ENCODE peak calls at places on chromosomes 11 and 22, in five cellular contexts. D is HCT116, B is H1, N is transverse colon, H is GM23338. C is an unnamed sample.

GRCh38 chr11:117814204-117814765 is 10.3 kb downstream of the FXYD2 start:
- DNase-seq in D (no peak), B (no peak), N (no peak), H (no peak), C (no peak)

GRCh38 chr11:14358729-14359439 is at the start of gene RRAS2:
- DNase-seq in D (peak), B (no peak), N (peak), H (peak), C (no peak)

GRCh38 chr11:114132944-114133394 is 73.5 kb downstream of the ZBTB16 start:
- DNase-seq in D (no peak), B (no peak), N (no peak), H (no peak), C (no peak)

GRCh38 chr11:101436511-101437142 is 147.2 kb downstream of the TRPC6 start:
- DNase-seq in D (peak), B (no peak), N (peak), H (peak), C (no peak)

GRCh38 chr11:61516675-61517516 is 8.3 kb downstream of the LRRC10B start:
- DNase-seq in D (no peak), B (no peak), N (no peak), H (peak), C (no peak)

GRCh38 chr22:36293606-36294292 is 40.8 kb downstream of the APOL1 start:
- DNase-seq in D (no peak), B (no peak), N (no peak), H (no peak), C (no peak)

GRCh38 chr11:5737091-5737490 is 843 bp downstream of the OR56B1 start:
- DNase-seq in D (no peak), B (no peak), N (no peak), H (no peak), C (no peak)

GRCh38 chr11:83836883-83837654 is 550.9 kb upstream of the CCDC90B start:
- DNase-seq in D (peak), B (peak), N (peak), H (peak), C (peak)

GRCh38 chr22:42946551-42947198 is 68.3 kb downstream of the PACSIN2 start:
- DNase-seq in D (no peak), B (no peak), N (no peak), H (no peak), C (peak)

GRCh38 chr11:44708523-44709280 is 18.1 kb upstream of the TSPAN18 start:
- DNase-seq in D (no peak), B (no peak), N (no peak), H (no peak), C (no peak)

GRCh38 chr11:45266693-45267451 is 19.3 kb downstream of the SYT13 start:
- DNase-seq in D (no peak), B (no peak), N (peak), H (peak), C (no peak)

GRCh38 chr22:50141891-50142363 is 28.6 kb upstream of the PANX2 start:
- DNase-seq in D (no peak), B (no peak), N (no peak), H (peak), C (no peak)

GRCh38 chr22:48276933-48277867 is 1514.8 kb downstream of the TBC1D22A start:
- DNase-seq in D (no peak), B (no peak), N (peak), H (no peak), C (no peak)

GRCh38 chr11:132349806-132350733 is 979.7 kb downstream of the NTM start:
- DNase-seq in D (no peak), B (no peak), N (no peak), H (no peak), C (no peak)

GRCh38 chr11:124758355-124759267 is 3.5 kb downstream of the ESAM start:
- DNase-seq in D (peak), B (peak), N (peak), H (peak), C (peak)

GRCh38 chr11:70099578-70100282 is 21.6 kb downstream of the ANO1 start:
- DNase-seq in D (no peak), B (no peak), N (no peak), H (no peak), C (no peak)

GRCh38 chr11:111878385-111878765 is 590 bp downstream of the FDXACB1 start:
- DNase-seq in D (peak), B (no peak), N (no peak), H (peak), C (no peak)

GRCh38 chr11:104995001-104995408 is 26.6 kb upstream of the CASP4 start:
- DNase-seq in D (no peak), B (no peak), N (no peak), H (no peak), C (no peak)

GRCh38 chr22:25716637-25717036 is 25.4 kb upstream of the MYO18B start:
- DNase-seq in D (no peak), B (no peak), N (no peak), H (no peak), C (no peak)

GRCh38 chr22:48070760-48071159 is 1308.3 kb downstream of the TBC1D22A start:
- DNase-seq in D (no peak), B (no peak), N (no peak), H (peak), C (no peak)

GRCh38 chr11:79431535-79431934 is 9.3 kb downstream of the TENM4 start:
- DNase-seq in D (no peak), B (no peak), N (no peak), H (no peak), C (no peak)

GRCh38 chr11:123330471-123330870 is 99.6 kb upstream of the GRAMD1B start:
- DNase-seq in D (no peak), B (no peak), N (no peak), H (no peak), C (no peak)

GRCh38 chr11:131982154-131982553 is 611.7 kb downstream of the NTM start:
- DNase-seq in D (no peak), B (peak), N (no peak), H (peak), C (no peak)

GRCh38 chr11:62678770-62679696 is at the start of gene UBXN1:
- DNase-seq in D (peak), B (no peak), N (peak), H (peak), C (peak)

GRCh38 chr11:106271686-106272085 is 194.2 kb downstream of the AASDHPPT start:
- DNase-seq in D (no peak), B (no peak), N (no peak), H (no peak), C (no peak)

GRCh38 chr22:27911329-27911728 is 7.7 kb downstream of the PITPNB start:
- DNase-seq in D (no peak), B (no peak), N (no peak), H (no peak), C (no peak)

GRCh38 chr22:27918351-27919221 is 470 bp downstream of the PITPNB start:
- DNase-seq in D (no peak), B (no peak), N (peak), H (peak), C (peak)

GRCh38 chr22:27913162-27913741 is 5.8 kb downstream of the PITPNB start:
- DNase-seq in D (no peak), B (no peak), N (no peak), H (no peak), C (no peak)
- TF ChIP-seq POLR2AphosphoS5 in D (no peak), B (no peak), N (peak), H (no peak), C (no peak)

GRCh38 chr11:7486731-7487130 is 1.4 kb downstream of the OLFML1 start:
- DNase-seq in D (no peak), B (no peak), N (no peak), H (no peak), C (no peak)

GRCh38 chr11:7487360-7487759 is 2.1 kb downstream of the OLFML1 start:
- DNase-seq in D (no peak), B (no peak), N (no peak), H (no peak), C (no peak)

GRCh38 chr11:7485854-7486425 is 634 bp downstream of the OLFML1 start:
- DNase-seq in D (no peak), B (no peak), N (no peak), H (no peak), C (no peak)

GRCh38 chr11:7484645-7485044 is 661 bp upstream of the OLFML1 start:
- DNase-seq in D (no peak), B (no peak), N (no peak), H (peak), C (no peak)

GRCh38 chr11:7485136-7485853 is at the start of gene OLFML1:
- DNase-seq in D (no peak), B (no peak), N (no peak), H (no peak), C (no peak)
- H3K4me3 ChIP-seq in D (no peak), B (no peak), N (peak), H (no peak), C (no peak)

DNA sequence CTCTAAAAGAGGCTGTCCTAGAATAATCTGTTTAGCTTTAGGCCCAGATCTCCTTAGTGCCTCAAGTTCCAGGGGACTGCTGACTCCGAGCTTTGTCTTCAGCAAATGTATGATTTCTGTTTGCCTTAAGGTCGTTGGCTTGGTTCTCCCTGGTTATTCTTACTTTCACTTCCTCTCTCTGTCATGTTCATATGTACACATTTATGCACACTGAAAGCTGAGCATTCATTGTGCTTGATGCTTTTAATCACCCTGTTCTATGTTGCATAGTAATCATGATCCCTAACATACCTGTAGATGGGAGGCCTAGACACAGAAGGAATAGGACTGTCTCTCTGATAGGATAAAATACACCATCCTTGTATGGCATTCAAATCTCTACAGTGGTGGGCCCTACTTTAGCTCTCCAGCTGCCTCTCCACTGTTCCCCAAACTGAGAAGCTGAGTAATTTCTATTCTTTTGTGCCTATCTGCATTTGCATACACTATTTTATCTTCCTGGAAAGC is 7.2 kb downstream of the PPFIBP2 start:
- DNase-seq in D (no peak), B (no peak), N (no peak), H (no peak), C (no peak)
- TF ChIP-seq POLR2AphosphoS5 in D (no peak), B (no peak), N (no peak), H (no peak), C (no peak)

GRCh38 chr22:45237065-45237990 is 3.4 kb downstream of the KIAA0930 start:
- DNase-seq in D (no peak), B (no peak), N (no peak), H (no peak), C (no peak)
- H3K4me3 ChIP-seq in D (no peak), B (no peak), N (no peak), H (no peak), C (peak)

DNA sequence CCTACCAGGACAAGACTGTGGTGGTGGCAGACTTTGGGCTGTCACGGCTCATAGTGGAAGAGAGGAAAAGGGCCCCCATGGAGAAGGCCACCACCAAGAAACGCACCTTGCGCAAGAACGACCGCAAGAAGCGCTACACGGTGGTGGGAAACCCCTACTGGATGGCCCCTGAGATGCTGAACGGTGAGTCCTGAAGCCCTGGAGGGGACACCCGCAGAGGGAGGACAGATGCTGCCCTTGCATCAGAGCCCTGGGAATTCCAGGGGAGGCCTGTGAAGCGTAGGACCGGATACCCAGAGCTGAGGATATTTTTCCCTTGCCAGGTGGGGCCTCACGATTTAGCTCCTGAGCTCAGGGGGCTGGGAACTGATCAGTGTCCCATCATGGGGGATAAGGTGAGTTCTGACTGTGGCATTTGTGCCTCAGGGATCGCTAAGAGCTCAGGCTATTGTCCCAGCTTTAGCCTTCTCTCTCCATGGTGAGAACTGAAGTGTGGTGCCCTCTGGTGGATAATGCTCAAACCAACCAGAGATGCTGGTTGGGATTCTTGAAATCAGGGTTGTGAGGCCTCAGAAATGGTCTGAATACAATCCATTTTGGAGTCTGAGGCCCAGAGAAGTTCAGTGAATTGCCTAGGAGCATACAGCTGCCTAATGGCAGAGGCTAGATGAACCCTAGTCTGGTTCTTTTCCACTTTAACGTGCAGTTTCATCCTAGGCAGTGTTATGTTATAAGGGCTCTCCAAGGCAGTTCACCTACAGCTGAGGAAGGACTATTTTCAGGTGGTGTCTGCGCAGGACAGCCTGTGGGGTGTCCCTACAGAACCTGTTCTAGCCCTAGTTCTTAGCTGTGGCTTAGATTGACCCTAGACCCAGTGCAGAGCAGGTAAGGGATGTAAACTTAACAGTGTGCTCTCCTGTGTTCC is 19.5 kb downstream of the PIK3IP1 start:
- DNase-seq in D (peak), B (no peak), N (peak), H (peak), C (no peak)
- TF ChIP-seq POLR2AphosphoS5 in D (no peak), B (no peak), N (no peak), H (no peak), C (no peak)

DNA sequence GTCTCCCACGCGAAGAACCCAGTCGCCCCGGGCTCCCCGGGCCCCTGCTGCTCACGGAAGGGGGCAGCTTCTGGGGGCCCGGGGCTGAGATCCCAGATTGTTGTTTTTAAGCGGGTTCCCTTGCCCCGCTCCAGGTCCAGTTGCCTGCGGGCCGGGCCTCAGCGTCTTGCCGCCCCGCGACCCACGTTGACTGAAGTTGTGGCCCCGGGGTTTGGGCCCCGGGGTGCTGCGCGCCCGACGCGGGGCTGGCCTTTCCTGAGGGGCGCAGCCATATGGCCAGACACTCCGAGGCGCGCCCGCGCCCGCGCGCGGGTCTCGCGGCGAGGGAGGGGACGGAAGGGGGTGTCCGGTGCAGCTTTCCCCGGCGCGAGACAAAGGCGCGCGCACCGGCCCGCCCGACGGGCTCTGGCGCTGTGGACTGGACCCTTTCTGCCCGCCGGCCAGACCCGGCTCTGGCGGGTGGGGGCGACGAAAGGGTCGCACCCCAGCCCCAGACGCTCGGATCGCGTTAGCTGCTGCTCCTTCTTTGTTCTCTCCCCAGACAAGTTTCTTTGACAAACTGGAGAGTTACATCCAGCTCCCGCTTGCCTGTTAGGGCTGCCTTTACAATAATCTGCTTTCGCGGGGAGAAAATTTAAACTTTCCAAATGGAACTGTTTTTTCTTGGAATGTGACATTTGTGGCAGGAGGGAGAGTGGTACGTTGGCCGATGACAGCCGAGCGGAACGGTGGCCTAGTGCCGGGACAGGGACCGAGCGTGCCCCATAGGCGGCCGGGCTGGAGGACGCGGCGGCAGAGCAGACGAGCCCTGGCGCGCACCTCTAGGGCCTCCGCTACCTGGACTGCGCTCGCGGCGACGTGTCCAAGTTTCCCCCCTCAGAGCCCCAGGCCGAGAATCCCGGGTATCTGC is 701 bp downstream of the AMOTL1 start:
- DNase-seq in D (no peak), B (no peak), N (peak), H (peak), C (no peak)
- H3K4me3 ChIP-seq in D (peak), B (peak), N (peak), H (peak), C (peak)